ENCODE peak calls at places on chromosomes 5 and 9, in seven cellular contexts. Z, H, W, F, A, G and B are unnamed samples.
A peak's percentile ranks its signal among the peaks of the same experiment; 100 is the strongest.

GRCh38 chr5:100566382-100567141 is 31.4 kb downstream of the FAM174A start:
- DNase-seq in Z (no peak), H (no peak), W (no peak), F (no peak), A (no peak), G (no peak), B (no peak)

GRCh38 chr5:57456531-57457135 is 26.0 kb downstream of the ACTBL2 start:
- DNase-seq in Z (no peak), H (no peak), W (no peak), F (no peak), A (no peak), G (no peak), B (no peak)

GRCh38 chr9:109956811-109957440 is 176.9 kb downstream of the PALM2AKAP2 start:
- DNase-seq in Z (no peak), H (peak; percentile 64), W (no peak), F (no peak), A (peak; percentile 27), G (no peak), B (no peak)

GRCh38 chr9:110141118-110141797 is 66.7 kb downstream of the C9orf152 start:
- DNase-seq in Z (no peak), H (peak; percentile 99), W (no peak), F (peak; percentile 94), A (peak; percentile 99), G (no peak), B (peak; percentile 86)

GRCh38 chr5:106171708-106172107 is 1499.0 kb downstream of the EFNA5 start:
- DNase-seq in Z (no peak), H (peak; percentile 38), W (no peak), F (no peak), A (peak; percentile 73), G (no peak), B (peak; percentile 49)

GRCh38 chr5:65391591-65391990 is 90.1 kb downstream of the ADAMTS6 start:
- DNase-seq in Z (no peak), H (peak; percentile 51), W (no peak), F (peak; percentile 14), A (peak; percentile 39), G (no peak), B (no peak)

GRCh38 chr9:132577119-132577518 is 5.3 kb upstream of the BARHL1 start:
- DNase-seq in Z (no peak), H (no peak), W (no peak), F (no peak), A (no peak), G (no peak), B (peak; percentile 9)

GRCh38 chr5:120678279-120678678 is 214.2 kb downstream of the PRR16 start:
- DNase-seq in Z (no peak), H (peak; percentile 74), W (no peak), F (no peak), A (peak; percentile 75), G (no peak), B (no peak)

GRCh38 chr5:56569576-56569975 is 245.8 kb upstream of the MAP3K1 start:
- DNase-seq in Z (no peak), H (peak; percentile 63), W (no peak), F (no peak), A (peak; percentile 31), G (no peak), B (no peak)

DNA sequence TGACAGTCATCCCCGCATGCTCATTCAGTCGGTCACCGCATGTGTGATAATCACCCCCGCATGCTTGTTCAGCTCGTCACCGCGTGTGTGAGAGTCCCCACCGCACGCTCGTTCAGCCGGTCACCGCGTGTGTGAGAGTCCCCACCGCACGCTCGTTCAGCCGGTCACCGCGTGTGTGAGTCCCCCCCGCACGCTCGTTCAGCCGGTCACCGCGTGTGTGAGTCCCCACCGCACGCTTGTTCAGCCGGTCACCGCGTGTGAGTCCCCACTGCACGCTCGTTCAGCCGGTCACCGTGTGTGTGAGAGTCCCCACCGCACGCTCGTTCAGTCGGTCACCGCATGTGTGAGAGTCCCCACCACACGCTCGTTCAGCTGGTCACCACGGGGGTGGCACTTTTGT is 3.5 kb downstream of the TRAF2 start:
- DNase-seq in Z (no peak), H (no peak), W (no peak), F (no peak), A (no peak), G (no peak), B (no peak)
- H4K20me1 ChIP-seq in Z (peaks cover 12% of the 10 kb centered on the region), H (peaks cover 14% of the 10 kb centered on the region), W (peaks cover 4% of the 10 kb centered on the region), F (no peaks in the 10 kb centered on the region), A (no peaks in the 10 kb centered on the region), G (no peaks in the 10 kb centered on the region), B (no peaks in the 10 kb centered on the region)

DNA sequence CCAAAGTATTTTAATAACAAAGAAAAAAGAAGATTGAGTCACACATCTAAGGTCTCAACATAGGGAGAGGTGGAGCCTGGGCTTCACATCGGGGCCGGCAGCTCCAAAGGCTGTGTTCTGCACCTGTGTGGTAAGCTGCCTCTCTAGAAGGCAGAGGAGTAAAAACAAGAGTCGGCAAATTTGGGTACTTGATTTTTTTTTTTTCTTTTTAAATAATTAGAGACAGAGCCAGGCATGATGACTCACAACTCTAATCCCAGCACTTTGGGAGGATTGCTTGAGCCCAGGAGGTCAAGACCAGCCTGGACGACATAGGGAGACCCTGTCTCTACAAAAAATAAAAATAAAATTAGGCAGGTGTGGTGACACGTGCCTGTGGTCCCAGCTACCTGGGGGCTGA is 4.7 kb downstream of the URM1 start:
- DNase-seq in Z (no peak), H (no peak), W (no peak), F (no peak), A (no peak), G (no peak), B (no peak)
- H2AFZ ChIP-seq in Z (no peak overlapping the region), H (no peak overlapping the region), W (no peak overlapping the region), F (no peak overlapping the region), A (no peak overlapping the region), G (no peak overlapping the region), B (no peak overlapping the region)

DNA sequence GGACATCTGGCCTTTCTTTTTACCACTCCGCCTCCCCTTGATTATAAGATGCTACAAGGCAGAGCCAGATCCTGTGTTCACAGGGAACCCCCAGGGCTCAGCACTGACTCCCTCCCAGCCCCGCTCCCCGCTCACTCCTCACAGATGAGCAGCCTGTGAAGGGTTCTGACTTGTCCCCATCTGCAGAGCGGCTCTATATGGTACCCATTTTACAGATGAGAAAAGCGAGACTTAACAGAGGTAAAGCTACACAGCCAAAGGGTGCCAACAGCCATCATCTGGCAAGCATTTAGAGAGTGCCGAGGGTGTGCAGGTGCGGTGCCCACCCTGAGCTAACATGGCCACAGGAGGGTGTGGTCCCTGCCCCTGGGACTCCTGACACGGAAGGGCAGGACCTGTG is 18.8 kb downstream of the FIBCD1 start:
- DNase-seq in Z (no peak), H (no peak), W (no peak), F (no peak), A (no peak), G (no peak), B (no peak)
- H4K20me1 ChIP-seq in Z (no peaks in the 10 kb centered on the region), H (no peaks in the 10 kb centered on the region), W (no peaks in the 10 kb centered on the region), F (no peaks in the 10 kb centered on the region), A (no peaks in the 10 kb centered on the region), G (no peaks in the 10 kb centered on the region), B (no peaks in the 10 kb centered on the region)

DNA sequence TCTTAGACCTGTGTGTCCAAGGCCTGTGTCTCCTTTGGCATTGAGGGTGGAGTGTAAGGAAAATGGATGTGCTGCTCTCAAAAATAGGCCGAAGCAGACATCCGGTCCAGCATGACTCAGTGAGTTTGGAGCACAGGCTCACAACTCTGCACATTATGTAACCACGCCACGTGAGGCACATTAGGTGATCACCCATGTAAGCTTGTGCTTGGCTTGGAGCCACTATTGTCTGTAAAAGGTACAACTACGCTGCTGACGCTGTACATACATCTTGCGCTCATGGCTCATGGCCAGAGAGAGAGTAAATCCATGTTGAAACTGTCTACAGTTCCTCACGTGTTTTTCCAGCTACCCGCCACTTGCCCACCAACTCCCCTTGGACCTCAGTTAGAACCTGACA is 177.5 kb downstream of the PDE4D start:
- DNase-seq in Z (no peak), H (no peak), W (no peak), F (no peak), A (no peak), G (no peak), B (no peak)
- H2AFZ ChIP-seq in Z (no peak overlapping the region), H (no peak overlapping the region), W (no peak overlapping the region), F (no peak overlapping the region), A (no peak overlapping the region), G (no peak overlapping the region), B (no peak overlapping the region)

GRCh38 chr9:124261787-124262595 is 4.2 kb downstream of the NEK6 start:
- DNase-seq in Z (peak; percentile 56), H (no peak), W (no peak), F (no peak), A (peak; percentile 83), G (no peak), B (no peak)
- H4K20me1 ChIP-seq in Z (no peaks in the 10 kb centered on the region), H (peaks cover 66% of the 10 kb centered on the region), W (no peaks in the 10 kb centered on the region), F (no peaks in the 10 kb centered on the region), A (no peaks in the 10 kb centered on the region), G (peaks cover 6% of the 10 kb centered on the region), B (peaks cover 29% of the 10 kb centered on the region)